ENCODE peak calls at places on chromosomes 5 and 9, in nine cellular contexts. J, M, E, T, F, X, S, R and N are unnamed samples.

GRCh38 chr5:134242146-134242545 is 16.3 kb upstream of the PPP2CA start:
- DNase-seq in J (peak; percentile 90), M (no peak), E (peak; percentile 40), T (no peak), F (peak; percentile 45), X (no peak), S (peak; percentile 88), R (peak; percentile 16), N (peak; percentile 48)

GRCh38 chr9:16262467-16263261 is 607.8 kb downstream of the BNC2 start:
- DNase-seq in J (no peak), M (no peak), E (no peak), T (no peak), F (no peak), X (no peak), S (no peak), R (no peak), N (peak; percentile 12)

GRCh38 chr9:75086443-75087278 is 1.3 kb downstream of the NMRK1 start:
- DNase-seq in J (no peak), M (no peak), E (no peak), T (peak; percentile 52), F (peak; percentile 39), X (no peak), S (peak; percentile 5), R (peak; percentile 39), N (no peak)

GRCh38 chr9:16512281-16512680 is 358.2 kb downstream of the BNC2 start:
- DNase-seq in J (no peak), M (no peak), E (no peak), T (no peak), F (no peak), X (no peak), S (no peak), R (no peak), N (no peak)

GRCh38 chr5:166338801-166339200 is 1952.6 kb upstream of the WWC1 start:
- DNase-seq in J (peak; percentile 9), M (no peak), E (no peak), T (no peak), F (no peak), X (no peak), S (no peak), R (no peak), N (no peak)

GRCh38 chr9:136048560-136049411 is 46.3 kb downstream of the NACC2 start:
- DNase-seq in J (no peak), M (no peak), E (no peak), T (no peak), F (no peak), X (no peak), S (no peak), R (no peak), N (no peak)

GRCh38 chr5:122463221-122463620 is 151.2 kb downstream of the SNCAIP start:
- DNase-seq in J (peak; percentile 90), M (no peak), E (no peak), T (no peak), F (no peak), X (no peak), S (peak; percentile 36), R (no peak), N (peak; percentile 86)

GRCh38 chr9:33236571-33236970 is 3.4 kb upstream of the SPINK4 start:
- DNase-seq in J (no peak), M (no peak), E (no peak), T (no peak), F (no peak), X (no peak), S (peak; percentile 57), R (no peak), N (no peak)

GRCh38 chr9:36985769-36986547 is 48.1 kb downstream of the PAX5 start:
- DNase-seq in J (no peak), M (no peak), E (no peak), T (no peak), F (no peak), X (no peak), S (no peak), R (no peak), N (peak; percentile 11)

GRCh38 chr5:113493446-113493845 is 5.2 kb upstream of the MCC start:
- DNase-seq in J (no peak), M (no peak), E (no peak), T (no peak), F (no peak), X (no peak), S (no peak), R (no peak), N (no peak)

GRCh38 chr9:79883073-79883645 is 311.4 kb downstream of the TLE4 start:
- DNase-seq in J (no peak), M (peak; percentile 18), E (no peak), T (no peak), F (no peak), X (no peak), S (no peak), R (peak; percentile 26), N (no peak)

GRCh38 chr9:96661711-96662110 is 6.6 kb upstream of the PRXL2C start:
- DNase-seq in J (peak; percentile 74), M (no peak), E (no peak), T (no peak), F (no peak), X (no peak), S (peak; percentile 10), R (no peak), N (no peak)
- H3K27me3 ChIP-seq in J (no peaks in the 10 kb centered on the region), M (no peaks in the 10 kb centered on the region), E (no peaks in the 10 kb centered on the region), T (no peaks in the 10 kb centered on the region), F (no peaks in the 10 kb centered on the region), X (no peaks in the 10 kb centered on the region), S (no peaks in the 10 kb centered on the region), R (no peaks in the 10 kb centered on the region), N (no peaks in the 10 kb centered on the region)

DNA sequence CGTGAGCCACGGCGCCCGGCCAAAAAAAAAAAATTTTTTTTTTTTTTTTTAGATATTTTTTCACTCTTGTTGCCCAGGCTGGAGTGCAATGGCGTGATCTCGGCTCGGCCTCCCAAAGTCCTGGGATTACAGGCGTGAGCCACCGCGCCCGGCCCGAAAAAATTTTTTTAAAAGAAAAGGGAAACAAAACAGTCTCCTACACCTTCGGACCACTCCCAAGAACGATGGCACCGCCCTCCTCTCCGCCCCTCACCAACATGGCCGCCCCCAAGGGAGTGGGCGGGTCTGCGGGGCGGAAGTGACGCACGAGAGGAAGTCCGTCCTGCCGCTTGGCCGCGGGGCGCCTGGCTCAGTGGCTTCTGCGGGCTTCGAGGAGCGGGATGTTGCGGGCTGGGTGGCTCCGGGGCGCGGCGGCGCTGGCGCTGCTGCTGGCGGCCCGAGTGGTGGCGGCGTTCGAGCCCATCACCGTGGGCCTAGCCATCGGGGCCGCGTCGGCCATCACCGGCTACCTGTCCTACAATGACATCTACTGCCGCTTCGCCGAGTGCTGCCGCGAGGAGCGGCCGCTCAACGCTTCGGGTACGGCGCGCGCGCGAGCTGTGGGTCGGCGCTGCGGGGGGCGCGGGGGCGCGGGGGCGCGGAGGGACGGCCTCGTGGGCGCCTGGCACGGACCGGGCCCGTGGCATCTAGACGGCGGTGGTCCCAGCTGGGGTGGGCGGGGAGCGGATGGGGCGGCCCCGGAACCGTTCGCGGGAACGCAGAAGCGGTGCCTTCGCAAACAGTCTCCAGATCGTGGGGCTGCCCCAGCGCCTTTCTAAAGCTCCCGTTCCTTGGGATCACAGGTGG is at the start of gene TOR1B:
- DNase-seq in J (peak; percentile 77), M (peak; percentile 88), E (peak; percentile 83), T (peak; percentile 96), F (peak; percentile 92), X (peak; percentile 84), S (peak; percentile 95), R (peak; percentile 96), N (peak; percentile 98)
- H3K4me3 ChIP-seq in J (peak within 1 kb of the TSS; percentile 71), M (peak within 1 kb of the TSS; percentile 93), E (peak within 1 kb of the TSS; percentile 81), T (peak within 1 kb of the TSS; percentile 75), F (peak within 1 kb of the TSS; percentile 80), X (peak within 1 kb of the TSS; percentile 95), S (peak within 1 kb of the TSS; percentile 92), R (peak within 1 kb of the TSS; percentile 84), N (peak within 1 kb of the TSS; percentile 88)

DNA sequence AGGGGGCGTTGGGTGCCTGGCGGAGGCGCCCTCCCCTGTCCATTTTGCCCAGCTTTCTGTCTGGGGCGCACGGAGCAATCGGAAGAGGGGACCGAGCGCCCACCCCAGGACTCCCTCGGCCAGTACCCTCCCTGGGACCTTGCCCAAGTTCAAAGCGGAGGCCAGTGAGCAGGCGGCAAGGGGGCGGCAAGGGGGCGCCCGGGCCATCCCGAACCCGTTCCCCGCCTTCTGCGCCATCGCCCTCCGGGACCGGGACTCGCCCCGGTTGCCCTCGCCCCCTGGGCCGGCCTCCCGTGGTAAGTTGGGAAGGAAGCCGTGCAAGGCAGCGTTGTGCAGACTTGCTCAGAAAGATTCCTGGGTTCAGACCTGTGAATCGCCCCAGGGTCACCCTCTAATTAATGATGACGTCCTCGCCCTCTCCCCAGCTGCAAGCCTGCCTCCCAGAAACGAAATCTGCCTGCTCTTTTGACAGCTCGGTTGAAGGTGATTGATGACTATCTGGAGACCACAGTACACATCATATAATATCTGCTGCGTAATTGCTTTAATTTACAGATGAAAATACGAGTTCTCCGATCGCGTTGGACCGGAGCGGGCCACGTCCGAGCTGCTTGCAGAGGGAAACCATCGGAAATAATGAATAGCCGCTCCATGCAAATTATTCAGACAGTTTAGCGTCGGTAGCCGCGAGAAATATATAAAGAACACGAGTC is 1.4 kb upstream of the IRX4 start:
- DNase-seq in J (no peak), M (no peak), E (no peak), T (peak; percentile 10), F (no peak), X (no peak), S (no peak), R (no peak), N (no peak)
- H3K27me3 ChIP-seq in J (peaks cover 62% of the 10 kb centered on the region), M (peaks cover 30% of the 10 kb centered on the region), E (peaks cover 84% of the 10 kb centered on the region), T (no peaks in the 10 kb centered on the region), F (no peaks in the 10 kb centered on the region), X (peaks cover 64% of the 10 kb centered on the region), S (peaks cover 76% of the 10 kb centered on the region), R (peaks cover 98% of the 10 kb centered on the region), N (peaks cover 50% of the 10 kb centered on the region)

GRCh38 chr9:121073038-121073437 is 1.7 kb upstream of the CNTRL start:
- DNase-seq in J (peak; percentile 36), M (no peak), E (no peak), T (peak; percentile 76), F (peak; percentile 51), X (no peak), S (peak; percentile 85), R (peak; percentile 33), N (peak; percentile 77)
- H3K4me3 ChIP-seq in J (no peak overlapping the region), M (no peak overlapping the region), E (no peak overlapping the region), T (no peak overlapping the region), F (no peak overlapping the region), X (no peak overlapping the region), S (peak overlapping the region; percentile 87), R (no peak overlapping the region), N (peak overlapping the region; percentile 95)